ENCODE peak calls at places on chromosome X, in nine cellular contexts. Z, Q, C, O, M, Y, I, D and W are unnamed samples. For H3K9me3, the result is how much of the 10 kb centered on the place peaks cover.

GRCh38 chrX:21948897-21949578 is 8.5 kb downstream of the SMS start:
- DNase-seq in Y (peak), Z (no peak), C (no peak), D (no peak), M (no peak), Q (no peak), I (no peak), O (no peak), W (no peak)

GRCh38 chrX:68823413-68824151 is 5.2 kb upstream of the EFNB1 start:
- DNase-seq in M (peak), Z (no peak), Q (no peak), I (no peak), D (no peak), C (no peak), O (no peak), Y (no peak), W (no peak)

GRCh38 chrX:130575831-130576404 is 174.1 kb downstream of the RBMX2 start:
- DNase-seq in D (peak), Q (peak), Y (peak), O (peak), M (no peak), C (peak), Z (peak), I (peak), W (peak)

GRCh38 chrX:39605183-39605582 is 492.6 kb downstream of the BCOR start:
- DNase-seq in C (no peak), D (no peak), Y (no peak), M (no peak), Q (no peak), O (no peak), Z (no peak), I (peak), W (no peak)

GRCh38 chrX:53678667-53679066 is 7.9 kb downstream of the HUWE1 start:
- DNase-seq in M (no peak), Z (no peak), D (no peak), Y (no peak), Q (no peak), C (no peak), O (peak), I (peak), W (no peak)

GRCh38 chrX:111349098-111349497 is 62.9 kb downstream of the DCX start:
- DNase-seq in M (no peak), C (no peak), D (no peak), Q (no peak), Z (no peak), I (no peak), O (no peak), Y (no peak), W (peak)

GRCh38 chrX:41559662-41560061 is 112.5 kb downstream of the NYX start:
- DNase-seq in I (no peak), Z (peak), M (no peak), Q (no peak), O (no peak), C (peak), Y (no peak), D (no peak), W (no peak)

GRCh38 chrX:70039758-70040157 is 10.0 kb downstream of the AWAT2 start:
- DNase-seq in M (no peak), Z (no peak), I (no peak), O (no peak), Y (no peak), C (no peak), D (no peak), Q (no peak), W (no peak)

GRCh38 chrX:50448565-50448964 is 22.1 kb downstream of the DGKK start:
- DNase-seq in Z (no peak), O (no peak), M (no peak), C (peak), I (no peak), D (no peak), Q (no peak), Y (no peak), W (no peak)

GRCh38 chrX:17376381-17377046 is 1.5 kb downstream of the NHS start:
- DNase-seq in I (peak), Z (no peak), O (no peak), D (no peak), Y (no peak), C (no peak), M (no peak), Q (peak), W (peak)

GRCh38 chrX:7153231-7153630 is 5.3 kb upstream of the PUDP start:
- DNase-seq in Y (no peak), C (no peak), M (no peak), I (no peak), Q (no peak), D (no peak), Z (no peak), O (no peak), W (no peak)

GRCh38 chrX:15471016-15471415 is 22.1 kb downstream of the PIR start:
- DNase-seq in M (peak), I (peak), Z (peak), O (peak), D (peak), Y (peak), Q (peak), C (peak), W (peak)

GRCh38 chrX:41441934-41442823 is 5.0 kb upstream of the NYX start:
- DNase-seq in D (peak), O (peak), C (peak), Y (peak), I (peak), Z (peak), Q (peak), M (peak), W (peak)

GRCh38 chrX:22800360-22800759 is 199.4 kb upstream of the DDX53 start:
- DNase-seq in C (no peak), Z (no peak), O (no peak), M (no peak), Y (no peak), Q (peak), I (no peak), D (no peak), W (peak)

GRCh38 chrX:3545901-3546300 is 167.5 kb downstream of the PRKX start:
- DNase-seq in Q (no peak), C (no peak), I (no peak), Y (no peak), Z (no peak), M (no peak), D (no peak), O (no peak), W (no peak)

GRCh38 chrX:9622128-9622527 is 143.5 kb downstream of the GPR143 start:
- DNase-seq in I (no peak), C (no peak), Q (no peak), O (no peak), Y (no peak), M (peak), D (no peak), Z (no peak), W (no peak)

GRCh38 chrX:77899081-77899828 is at the start of gene COX7B:
- DNase-seq in I (peak), O (peak), Z (peak), C (peak), Y (peak), M (peak), D (peak), Q (peak), W (peak)

GRCh38 chrX:55220119-55220794 is at the start of gene PAGE5:
- DNase-seq in D (no peak), I (no peak), Y (no peak), O (peak), Z (no peak), Q (no peak), M (no peak), C (peak), W (no peak)

GRCh38 chrX:133297284-133297683 is 79.1 kb upstream of the TFDP3 start:
- DNase-seq in C (no peak), Q (no peak), O (no peak), D (no peak), Y (no peak), Z (no peak), M (no peak), I (no peak), W (no peak)

GRCh38 chrX:17579021-17579420 is 158.3 kb upstream of the SCML1 start:
- DNase-seq in D (no peak), I (no peak), O (no peak), Y (no peak), C (no peak), Q (no peak), M (no peak), Z (no peak), W (no peak)

GRCh38 chrX:122945328-122945727 is 238.8 kb upstream of the GRIA3 start:
- DNase-seq in Q (no peak), O (no peak), I (no peak), M (no peak), Z (no peak), D (no peak), Y (no peak), C (no peak), W (no peak)

GRCh38 chrX:52216541-52216940 is 31.9 kb downstream of the MAGED4 start:
- DNase-seq in Z (no peak), C (no peak), M (no peak), D (no peak), Y (no peak), I (no peak), Q (no peak), O (no peak), W (no peak)
- H3K9me3 ChIP-seq in Z (under half), C (under half), M (under half), D (under half), Y (under half), I (under half), Q (under half), O (under half), W (under half)

GRCh38 chrX:44946771-44947170 is 73.8 kb downstream of the KDM6A start:
- DNase-seq in Q (no peak), C (no peak), Y (no peak), I (no peak), M (no peak), O (no peak), Z (no peak), D (no peak), W (no peak)
- H3K9me3 ChIP-seq in Q (under half), C (under half), Y (under half), I (under half), M (under half), O (under half), Z (under half), D (under half), W (under half)

DNA sequence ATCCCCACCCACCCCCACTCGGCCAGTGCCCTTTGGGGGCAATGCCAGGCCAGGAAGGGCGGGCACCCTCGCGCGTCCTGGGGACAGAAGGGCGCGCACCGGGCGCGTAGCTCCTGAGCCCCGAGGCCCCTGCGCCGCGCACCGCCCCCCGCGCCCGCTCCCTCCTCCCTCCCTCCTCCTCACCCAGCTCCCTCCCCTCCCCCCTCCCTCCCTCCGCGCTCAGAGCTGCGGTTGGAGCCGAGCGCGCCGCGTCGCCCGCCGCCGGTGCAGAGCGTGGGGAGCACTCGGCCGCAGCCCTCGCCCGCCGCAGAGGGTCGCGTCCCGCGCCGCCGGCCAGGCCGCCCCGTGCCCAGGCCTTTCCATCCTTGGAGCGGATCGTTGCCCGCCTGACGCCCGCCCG is at the start of gene ATP2B3:
- DNase-seq in D (no peak), Q (no peak), M (no peak), C (no peak), I (peak), Z (no peak), Y (no peak), O (no peak), W (no peak)
- H3K9me3 ChIP-seq in D (under half), Q (under half), M (under half), C (under half), I (under half), Z (under half), Y (under half), O (under half), W (under half)

GRCh38 chrX:81874807-81875206 is 672.9 kb downstream of the SH3BGRL start:
- DNase-seq in Z (no peak), M (no peak), O (no peak), Q (no peak), Y (no peak), D (no peak), I (no peak), C (no peak), W (no peak)
- H3K9me3 ChIP-seq in Z (under half), M (under half), O (under half), Q (under half), Y (half or more), D (under half), I (under half), C (under half), W (under half)

DNA sequence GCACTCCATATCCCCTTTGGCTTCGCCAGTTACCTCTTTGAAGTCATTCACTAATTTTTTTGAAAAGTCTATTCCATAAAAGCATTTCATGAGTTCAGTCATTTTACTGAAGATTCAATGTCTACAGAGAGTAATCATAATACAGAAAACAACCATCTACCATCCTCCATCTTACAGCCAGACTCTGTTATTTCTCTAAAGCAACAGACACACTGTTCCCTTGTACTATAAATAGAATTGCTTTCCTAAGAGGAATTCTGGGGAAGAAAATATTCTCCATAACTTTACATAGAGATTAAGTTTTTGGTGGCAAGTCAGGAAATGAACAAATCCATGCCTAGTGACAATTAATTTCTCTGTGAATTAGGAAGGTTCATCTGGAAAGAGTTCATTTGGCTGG is 37.0 kb downstream of the XK start:
- DNase-seq in M (no peak), Z (no peak), Y (no peak), I (no peak), O (no peak), C (no peak), Q (no peak), D (no peak), W (no peak)
- H3K9me3 ChIP-seq in M (under half), Z (under half), Y (under half), I (under half), O (under half), C (under half), Q (under half), D (under half), W (under half)

GRCh38 chrX:146863566-146863965 is 49.0 kb upstream of the CXorf51A start:
- DNase-seq in M (no peak), D (no peak), I (no peak), Z (no peak), C (no peak), Q (no peak), O (no peak), Y (no peak), W (no peak)
- H3K9me3 ChIP-seq in M (under half), D (under half), I (under half), Z (under half), C (under half), Q (under half), O (under half), Y (under half), W (under half)

GRCh38 chrX:145532176-145532780 is 285.0 kb downstream of the SPANXN1 start:
- DNase-seq in M (no peak), C (no peak), O (no peak), Z (no peak), Y (no peak), Q (no peak), I (no peak), D (no peak), W (no peak)
- H3K9me3 ChIP-seq in M (under half), C (under half), O (under half), Z (under half), Y (under half), Q (under half), I (under half), D (under half), W (under half)

GRCh38 chrX:1554469-1555210 is 17.7 kb upstream of the P2RY8 start:
- DNase-seq in M (no peak), D (peak), C (no peak), O (peak), Y (no peak), Z (no peak), I (no peak), Q (no peak), W (no peak)
- H3K9me3 ChIP-seq in M (under half), D (under half), C (under half), O (under half), Y (under half), Z (under half), I (under half), Q (under half), W (under half)